ENCODE peak calls at places on chromosome 19, in four cellular contexts. One of them, this sample, is unnamed.

GRCh38 chr19:42272989-42273406 is 3.9 kb downstream of the CIC start:
- DNase-seq in hepatic stellate cell: no peak
- DNase-seq in HT1080: no peak
- DNase-seq in stimulated activated CD4-positive, alpha-beta T cell treated with anti-CD3 and anti-CD28 coated beads, Interleukin-15, amount 100 ng/mL, for 1 hour: no peak
- DNase-seq in this sample: no peak

GRCh38 chr19:32287811-32288227 is 57.6 kb upstream of the ZNF507 start:
- DNase-seq in hepatic stellate cell: peak; percentile 34
- DNase-seq in stimulated activated CD4-positive, alpha-beta T cell treated with anti-CD3 and anti-CD28 coated beads, Interleukin-15, amount 100 ng/mL, for 1 hour: no peak
- DNase-seq in HT1080: peak; percentile 45
- DNase-seq in this sample: no peak

GRCh38 chr19:31783592-31783991 is 434.4 kb upstream of the TSHZ3 start:
- DNase-seq in hepatic stellate cell: no peak
- DNase-seq in HT1080: no peak
- DNase-seq in stimulated activated CD4-positive, alpha-beta T cell treated with anti-CD3 and anti-CD28 coated beads, Interleukin-15, amount 100 ng/mL, for 1 hour: no peak
- DNase-seq in this sample: no peak

GRCh38 chr19:575527-576506 is 3.4 kb downstream of the BSG start:
- DNase-seq in hepatic stellate cell: peak; percentile 65
- DNase-seq in HT1080: peak; percentile 89
- DNase-seq in stimulated activated CD4-positive, alpha-beta T cell treated with anti-CD3 and anti-CD28 coated beads, Interleukin-15, amount 100 ng/mL, for 1 hour: no peak
- DNase-seq in this sample: no peak

GRCh38 chr19:33193269-33193863 is 764 bp upstream of the LRP3 start:
- DNase-seq in stimulated activated CD4-positive, alpha-beta T cell treated with anti-CD3 and anti-CD28 coated beads, Interleukin-15, amount 100 ng/mL, for 1 hour: no peak
- DNase-seq in HT1080: no peak
- DNase-seq in hepatic stellate cell: no peak
- DNase-seq in this sample: no peak

GRCh38 chr19:16328824-16329482 is 4.3 kb downstream of the KLF2 start:
- DNase-seq in hepatic stellate cell: no peak
- DNase-seq in HT1080: peak; percentile 64
- DNase-seq in stimulated activated CD4-positive, alpha-beta T cell treated with anti-CD3 and anti-CD28 coated beads, Interleukin-15, amount 100 ng/mL, for 1 hour: peak; percentile 42
- DNase-seq in this sample: no peak

GRCh38 chr19:16698914-16699313 is 20.7 kb upstream of the NWD1 start:
- DNase-seq in HT1080: no peak
- DNase-seq in stimulated activated CD4-positive, alpha-beta T cell treated with anti-CD3 and anti-CD28 coated beads, Interleukin-15, amount 100 ng/mL, for 1 hour: no peak
- DNase-seq in hepatic stellate cell: no peak
- DNase-seq in this sample: no peak

GRCh38 chr19:49691243-49692101 is 556 bp downstream of the CPT1C start:
- DNase-seq in stimulated activated CD4-positive, alpha-beta T cell treated with anti-CD3 and anti-CD28 coated beads, Interleukin-15, amount 100 ng/mL, for 1 hour: no peak
- DNase-seq in hepatic stellate cell: peak; percentile 97
- DNase-seq in HT1080: no peak
- DNase-seq in this sample: no peak

GRCh38 chr19:48569814-48570213 is 17.8 kb downstream of the SULT2B1 start:
- DNase-seq in hepatic stellate cell: no peak
- DNase-seq in HT1080: no peak
- DNase-seq in stimulated activated CD4-positive, alpha-beta T cell treated with anti-CD3 and anti-CD28 coated beads, Interleukin-15, amount 100 ng/mL, for 1 hour: no peak
- DNase-seq in this sample: no peak

GRCh38 chr19:6425732-6426686 is 1.4 kb upstream of the KHSRP start:
- DNase-seq in stimulated activated CD4-positive, alpha-beta T cell treated with anti-CD3 and anti-CD28 coated beads, Interleukin-15, amount 100 ng/mL, for 1 hour: no peak
- DNase-seq in HT1080: no peak
- DNase-seq in hepatic stellate cell: no peak
- DNase-seq in this sample: no peak

GRCh38 chr19:11023635-11024168 is 62.9 kb downstream of the SMARCA4 start:
- DNase-seq in stimulated activated CD4-positive, alpha-beta T cell treated with anti-CD3 and anti-CD28 coated beads, Interleukin-15, amount 100 ng/mL, for 1 hour: no peak
- DNase-seq in HT1080: no peak
- DNase-seq in hepatic stellate cell: no peak
- DNase-seq in this sample: no peak

GRCh38 chr19:2291185-2291751 is 9.3 kb upstream of the PEAK3 start:
- DNase-seq in HT1080: no peak
- DNase-seq in stimulated activated CD4-positive, alpha-beta T cell treated with anti-CD3 and anti-CD28 coated beads, Interleukin-15, amount 100 ng/mL, for 1 hour: no peak
- DNase-seq in hepatic stellate cell: no peak
- DNase-seq in this sample: no peak

This sample was measured in activated naive CD8-positive, alpha-beta T cell treated with anti-CD3 and anti-CD28 coated beads, Interleukin-2, amount 50 U/mL, for 16 hours.